ENCODE peak calls at places on chromosomes 2 and 18, in eight cellular contexts. X is AG08396; F is stimulated activated CD8-positive, alpha-beta memory T cell treated with anti-CD3 and anti-CD28 coated beads, Interleukin-4, amount 100 ng/mL, for 1 hour; C is thoracic aorta; M is K562; Z is germinal center; K is head of caudate nucleus; I is sciatic nerve. Y is an unnamed sample.
A peak's percentile ranks its signal among the peaks of the same experiment; 100 is the strongest.

GRCh38 chr2:60796573-60797509 is 40.8 kb downstream of the PAPOLG start:
- DNase-seq in K (no peak), I (no peak), F (no peak), M (no peak), X (no peak), Z (peak; percentile 31), C (no peak), Y (no peak)

GRCh38 chr2:147649288-147649687 is 195.5 kb upstream of the ACVR2A start:
- DNase-seq in Z (no peak), M (no peak), X (no peak), C (no peak), K (no peak), F (no peak), I (no peak), Y (no peak)

GRCh38 chr18:76251691-76252090 is 243.4 kb downstream of the ZNF516 start:
- DNase-seq in K (no peak), M (no peak), I (no peak), F (no peak), X (no peak), C (no peak), Z (no peak), Y (no peak)

GRCh38 chr18:77087391-77088141 is 45.0 kb downstream of the MBP start:
- DNase-seq in Z (no peak), K (peak; percentile 53), X (peak; percentile 67), C (no peak), M (no peak), I (no peak), F (no peak), Y (no peak)

GRCh38 chr2:19685713-19686112 is 216.1 kb downstream of the TTC32 start:
- DNase-seq in Z (no peak), X (no peak), M (no peak), F (no peak), C (no peak), K (no peak), I (no peak), Y (no peak)

GRCh38 chr2:17318013-17318412 is 200.2 kb downstream of the RAD51AP2 start:
- DNase-seq in Z (no peak), C (no peak), I (no peak), X (no peak), M (no peak), F (no peak), K (no peak), Y (no peak)

GRCh38 chr2:8583400-8584173 is 98.3 kb upstream of the ID2 start:
- DNase-seq in C (peak; percentile 80), M (peak; percentile 99), F (peak; percentile 54), K (peak; percentile 79), X (peak; percentile 40), I (peak; percentile 95), Z (peak; percentile 97), Y (peak; percentile 59)

GRCh38 chr2:120919771-120920437 is 184.2 kb downstream of the GLI2 start:
- DNase-seq in M (no peak), Z (no peak), I (no peak), C (no peak), F (no peak), X (peak; percentile 87), K (no peak), Y (no peak)

GRCh38 chr2:120395686-120396518 is 50.0 kb downstream of the INHBB start:
- DNase-seq in F (no peak), Z (no peak), I (peak; percentile 51), M (no peak), K (no peak), C (no peak), X (no peak), Y (no peak)

GRCh38 chr2:67213270-67213670 is 183.9 kb upstream of the ETAA1 start:
- DNase-seq in X (no peak), C (no peak), F (no peak), Z (no peak), K (no peak), M (no peak), I (no peak), Y (no peak)

GRCh38 chr2:62296034-62296832 is 100.3 kb downstream of the B3GNT2 start:
- DNase-seq in X (no peak), M (peak; percentile 93), I (no peak), C (no peak), Z (no peak), F (no peak), K (no peak), Y (no peak)

GRCh38 chr2:132544045-132544630 is 125.9 kb downstream of the LYPD1 start:
- DNase-seq in K (no peak), X (no peak), C (no peak), Z (no peak), I (no peak), M (no peak), F (no peak), Y (no peak)

GRCh38 chr2:77397763-77398162 is 124.4 kb downstream of the LRRTM4 start:
- DNase-seq in F (no peak), X (no peak), C (no peak), K (no peak), M (no peak), Z (no peak), I (no peak), Y (no peak)

GRCh38 chr2:20623741-20624155 is 27.1 kb downstream of the HS1BP3 start:
- DNase-seq in Z (no peak), K (no peak), F (no peak), M (no peak), X (no peak), C (no peak), I (peak; percentile 58), Y (no peak)

GRCh38 chr18:62486290-62486964 is 36.4 kb upstream of the ZCCHC2 start:
- DNase-seq in M (peak; percentile 35), K (no peak), X (no peak), C (no peak), Z (no peak), I (no peak), F (no peak), Y (peak; percentile 47)

GRCh38 chr2:101854877-101855276 is 136.9 kb upstream of the IL1R2 start:
- DNase-seq in M (no peak), C (no peak), X (no peak), K (no peak), I (no peak), Z (no peak), F (no peak), Y (no peak)

GRCh38 chr2:23260621-23261020 is 124.4 kb upstream of the KLHL29 start:
- DNase-seq in I (no peak), K (no peak), F (no peak), M (no peak), C (no peak), X (no peak), Z (no peak), Y (no peak)

Y was measured in NCI-H226.